ENCODE peak calls at places on chromosomes 2 and 18, in six cellular contexts. V is activated CD8-positive, alpha-beta memory T cell treated with anti-CD3 and anti-CD28 coated beads for 48 hours; K is H9; M is HepG2; F is stimulated activated CD4-positive, alpha-beta T cell treated with anti-CD3 and anti-CD28 coated beads, TNF-alpha, amount 100 ng/mL, for 4 hours; A is chondrocyte. W is an unnamed sample.

GRCh38 chr2:69382547-69382946 is 4.5 kb downstream of the GFPT1 start:
- DNase-seq in M (no peak), A (no peak), K (no peak), F (no peak), V (no peak), W (no peak)

GRCh38 chr2:60954139-60954538 is 63.4 kb upstream of the PEX13 start:
- DNase-seq in M (no peak), F (no peak), K (no peak), A (no peak), V (no peak), W (no peak)

GRCh38 chr2:62597323-62597722 is 91.3 kb upstream of the TMEM17 start:
- DNase-seq in M (no peak), K (no peak), A (no peak), V (no peak), F (no peak), W (no peak)

GRCh38 chr2:144801766-144802165 is 281.8 kb upstream of the ZEB2 start:
- DNase-seq in K (no peak), M (no peak), F (no peak), V (no peak), A (no peak), W (no peak)

GRCh38 chr2:102504833-102505232 is 31.8 kb downstream of the SLC9A4 start:
- DNase-seq in K (no peak), A (no peak), F (no peak), V (no peak), M (no peak), W (no peak)

GRCh38 chr18:9994701-9995100 is 80.9 kb downstream of the VAPA start:
- DNase-seq in F (no peak), K (no peak), M (no peak), A (no peak), V (no peak), W (no peak)

GRCh38 chr18:79911009-79911870 is 40.2 kb downstream of the SLC66A2 start:
- DNase-seq in M (no peak), A (peak; percentile 75), F (no peak), K (peak; percentile 47), V (no peak), W (no peak)

GRCh38 chr2:164689020-164689419 is 67.7 kb upstream of the GRB14 start:
- DNase-seq in A (no peak), K (no peak), F (no peak), M (no peak), V (no peak), W (no peak)

GRCh38 chr2:173136067-173136466 is 60.4 kb downstream of the MAP3K20 start:
- DNase-seq in K (no peak), F (no peak), V (no peak), M (no peak), A (no peak), W (no peak)